ENCODE peak calls at places on chromosomes 13 and 19, in nine cellular contexts. A is PC-3; F is CD8-positive, alpha-beta T cell; X is retinal pigment epithelial cell; M is lower lobe of right lung; R is HL-60; J is heart right ventricle; T is MM.1S; N is ascending aorta. L is an unnamed sample.

GRCh38 chr13:102017248-102017647 is 384.6 kb downstream of the FGF14 start:
- DNase-seq in T (no peak), X (no peak), J (no peak), F (no peak), N (no peak), R (no peak), A (no peak), M (no peak), L (no peak)

GRCh38 chr13:107553838-107554237 is 661.5 kb downstream of the LIG4 start:
- DNase-seq in X (no peak), T (no peak), A (peak), M (no peak), F (no peak), J (no peak), N (no peak), R (no peak), L (no peak)

GRCh38 chr13:65638572-65639168 is 1591.5 kb downstream of the PCDH9 start:
- DNase-seq in J (no peak), R (no peak), A (peak), X (no peak), F (no peak), N (no peak), T (peak), M (no peak), L (peak)

GRCh38 chr19:5057860-5058259 is 88.9 kb downstream of the KDM4B start:
- DNase-seq in T (no peak), N (no peak), X (no peak), A (peak), M (no peak), F (no peak), R (no peak), J (no peak), L (no peak)

GRCh38 chr13:42477588-42478190 is 96.3 kb upstream of the TNFSF11 start:
- DNase-seq in A (no peak), T (no peak), J (no peak), F (no peak), N (no peak), X (no peak), M (no peak), R (no peak), L (no peak)

GRCh38 chr19:19873381-19873780 is 7.7 kb downstream of the ZNF253 start:
- DNase-seq in F (no peak), J (no peak), R (no peak), T (no peak), N (no peak), X (no peak), A (no peak), M (no peak), L (no peak)

GRCh38 chr19:291561-292280 is 518 bp upstream of the PLPP2 start:
- DNase-seq in R (no peak), M (no peak), T (no peak), A (no peak), J (no peak), X (no peak), F (no peak), N (no peak), L (no peak)

GRCh38 chr19:37977992-37978391 is 71.0 kb downstream of the SIPA1L3 start:
- DNase-seq in R (no peak), F (no peak), N (no peak), M (no peak), J (no peak), A (no peak), T (no peak), X (no peak), L (no peak)

GRCh38 chr19:1116726-1117581 is 13.2 kb downstream of the GPX4 start:
- DNase-seq in X (no peak), A (no peak), F (no peak), T (no peak), M (peak), J (no peak), N (no peak), R (no peak), L (no peak)

GRCh38 chr13:82962422-82962821 is 919.9 kb downstream of the SLITRK1 start:
- DNase-seq in T (no peak), J (no peak), F (no peak), M (no peak), R (no peak), N (no peak), A (no peak), X (no peak), L (no peak)

GRCh38 chr13:99626461-99627082 is 125.3 kb downstream of the TM9SF2 start:
- DNase-seq in T (no peak), J (no peak), M (no peak), N (no peak), R (no peak), A (peak), F (no peak), X (no peak), L (no peak)

GRCh38 chr19:38730470-38730730 is 13.9 kb downstream of the CAPN12 start:
- DNase-seq in M (no peak), J (no peak), N (no peak), A (no peak), T (no peak), X (no peak), F (no peak), R (no peak), L (no peak)

GRCh38 chr19:49635530-49636229 is 4.3 kb downstream of the RRAS start:
- DNase-seq in R (no peak), J (no peak), A (no peak), F (no peak), X (no peak), T (no peak), M (no peak), N (no peak), L (no peak)

GRCh38 chr13:106593131-106593530 is 25.2 kb upstream of the ARGLU1 start:
- DNase-seq in R (no peak), J (no peak), F (no peak), T (no peak), X (no peak), M (no peak), A (no peak), N (no peak), L (no peak)

GRCh38 chr13:31538067-31539042 is 201.0 kb upstream of the RXFP2 start:
- DNase-seq in F (no peak), R (no peak), X (no peak), J (no peak), N (no peak), M (no peak), A (peak), T (no peak), L (no peak)

GRCh38 chr13:50677687-50678463 is 165.6 kb downstream of the DLEU7 start:
- DNase-seq in F (no peak), N (no peak), X (no peak), J (no peak), T (no peak), R (no peak), M (no peak), A (peak), L (no peak)

GRCh38 chr13:36131931-36132297 is 732 bp upstream of the DCLK1 start:
- DNase-seq in A (no peak), J (peak), X (no peak), N (peak), T (no peak), F (no peak), M (peak), R (no peak), L (no peak)

GRCh38 chr19:48678201-48678600 is 5.4 kb upstream of the NTN5 start:
- DNase-seq in J (no peak), R (no peak), X (no peak), T (no peak), A (no peak), F (no peak), M (no peak), N (no peak), L (no peak)

GRCh38 chr13:93249259-93249917 is 22.8 kb downstream of the GPC6 start:
- DNase-seq in A (peak), F (no peak), M (no peak), X (peak), J (no peak), N (no peak), T (no peak), R (no peak), L (peak)

GRCh38 chr13:110985570-110985969 is 70.7 kb upstream of the ANKRD10 start:
- DNase-seq in J (no peak), F (no peak), M (no peak), N (no peak), R (no peak), X (no peak), A (no peak), T (no peak), L (no peak)

GRCh38 chr13:97468331-97468730 is 34.4 kb downstream of the RAP2A start:
- DNase-seq in T (no peak), M (no peak), N (no peak), X (peak), A (no peak), J (no peak), F (no peak), R (no peak), L (no peak)

GRCh38 chr13:21322988-21323387 is 136.1 kb downstream of the ZDHHC20 start:
- DNase-seq in M (no peak), X (no peak), N (no peak), F (no peak), A (no peak), R (no peak), J (no peak), T (no peak), L (no peak)

GRCh38 chr13:71864981-71865857 is 1.8 kb downstream of the DACH1 start:
- DNase-seq in J (peak), T (no peak), N (peak), X (no peak), A (no peak), F (no peak), M (peak), R (peak), L (no peak)

GRCh38 chr13:34816118-34816517 is 126.0 kb upstream of the NBEA start:
- DNase-seq in A (no peak), J (no peak), F (no peak), R (no peak), M (no peak), T (no peak), X (no peak), N (no peak), L (no peak)

GRCh38 chr19:19464339-19465098 is 50.8 kb downstream of the TSSK6 start:
- DNase-seq in F (no peak), A (no peak), R (no peak), T (no peak), N (no peak), J (no peak), M (peak), X (peak), L (peak)

GRCh38 chr13:97018029-97018819 is 23.9 kb upstream of the OXGR1 start:
- DNase-seq in M (no peak), F (peak), T (peak), A (peak), X (no peak), R (peak), N (peak), J (no peak), L (no peak)

GRCh38 chr19:28012361-28012760 is 1200.6 kb downstream of the UQCRFS1 start:
- DNase-seq in R (no peak), X (no peak), J (no peak), N (no peak), A (no peak), M (no peak), F (no peak), T (no peak), L (no peak)

GRCh38 chr19:4288091-4288777 is 9.2 kb downstream of the SHD start:
- DNase-seq in N (no peak), J (no peak), F (no peak), R (no peak), M (no peak), T (no peak), X (no peak), A (peak), L (no peak)

GRCh38 chr19:27776020-27776419 is 1436.9 kb downstream of the UQCRFS1 start:
- DNase-seq in M (no peak), F (no peak), X (no peak), J (no peak), T (no peak), N (no peak), R (peak), A (peak), L (no peak)

GRCh38 chr19:4449022-4449825 is 8.4 kb downstream of the UBXN6 start:
- DNase-seq in R (no peak), A (no peak), M (no peak), F (no peak), N (peak), X (no peak), J (peak), T (no peak), L (no peak)

GRCh38 chr13:23579072-23579885 is 9.1 kb downstream of the TNFRSF19 start:
- DNase-seq in X (peak), N (peak), M (peak), R (peak), F (peak), A (peak), J (peak), T (peak), L (no peak)

GRCh38 chr13:33316890-33317289 is 31.3 kb upstream of the STARD13 start:
- DNase-seq in T (no peak), J (no peak), N (no peak), M (no peak), F (no peak), R (no peak), X (no peak), A (no peak), L (no peak)

GRCh38 chr19:35995655-35995993 is 636 bp downstream of the SDHAF1 start:
- DNase-seq in R (peak), N (no peak), M (peak), T (peak), X (no peak), A (peak), F (no peak), J (peak), L (no peak)

GRCh38 chr19:34793562-34793961 is 20.5 kb upstream of the ZNF599 start:
- DNase-seq in M (no peak), R (no peak), F (no peak), T (peak), A (no peak), X (no peak), J (no peak), N (no peak), L (no peak)

GRCh38 chr19:52590728-52591127 is 20.6 kb downstream of the ZNF701 start:
- DNase-seq in J (no peak), R (no peak), X (no peak), N (no peak), F (no peak), A (no peak), M (no peak), T (no peak), L (no peak)
- TF ChIP-seq CTCF in J (no peak), R (no peak), X (no peak), N (no peak), F (no peak), A (peak), M (no peak), T (no peak), L (no peak)

DNA sequence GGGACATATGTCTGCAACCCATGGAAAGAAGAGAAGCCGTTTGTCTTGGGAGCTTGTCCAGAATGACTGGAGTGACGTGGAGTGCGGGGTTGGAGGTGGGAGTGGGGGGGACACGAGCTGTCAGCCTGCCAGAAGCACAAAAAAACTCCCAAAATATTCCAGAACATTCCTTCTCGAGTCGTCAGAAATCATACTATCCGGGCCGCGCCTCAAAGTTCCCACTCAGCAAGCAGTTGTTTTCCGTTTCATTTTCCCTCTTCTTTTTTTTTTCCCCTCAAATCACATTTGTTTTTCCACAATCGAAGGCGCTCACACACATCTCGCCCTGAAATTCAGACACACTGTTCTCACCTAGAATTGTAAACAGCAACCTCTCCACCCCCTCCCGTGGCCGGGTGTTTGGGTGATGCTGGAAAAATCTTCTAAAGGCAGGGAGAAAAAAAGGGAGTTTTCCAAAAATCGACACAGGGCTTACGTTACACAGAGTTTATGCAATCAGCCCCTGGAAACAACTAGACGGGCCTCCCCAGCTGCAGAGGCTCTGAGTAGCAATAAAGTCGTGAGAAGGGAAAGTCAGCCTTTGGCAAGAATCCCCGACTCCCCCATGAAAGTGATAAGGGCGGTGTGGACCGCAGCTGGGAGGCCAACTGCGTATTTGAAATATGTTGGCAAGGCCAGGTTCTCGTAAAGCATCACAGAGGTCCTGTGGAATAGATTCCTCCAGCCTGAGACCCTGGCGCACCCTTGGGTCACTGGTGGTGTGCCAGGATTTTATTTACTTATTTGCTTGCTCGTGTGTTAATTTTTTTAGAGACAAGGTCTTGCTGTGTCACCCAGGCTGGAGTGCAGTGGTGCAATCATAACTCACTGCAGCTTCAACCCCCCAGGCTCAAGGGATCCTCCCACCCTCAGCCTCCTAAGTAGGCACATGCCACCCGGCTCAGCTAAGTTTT is 31.2 kb upstream of the KLF2 start:
- DNase-seq in R (peak), F (no peak), J (peak), T (no peak), N (peak), X (no peak), M (no peak), A (peak), L (no peak)
- H3K4me3 ChIP-seq in R (no peak), F (no peak), J (peak), T (no peak), N (peak), X (no peak), M (peak), A (peak), L (peak)

GRCh38 chr19:17725422-17726078 is 6.3 kb downstream of the MAP1S start:
- DNase-seq in X (no peak), F (peak), N (no peak), R (no peak), M (no peak), J (no peak), A (no peak), T (no peak), L (no peak)
- TF ChIP-seq CTCF in X (peak), F (no peak), N (peak), R (no peak), M (peak), J (no peak), A (peak), T (peak), L (peak)

GRCh38 chr19:46082728-46083050 is 41.8 kb downstream of the IGFL3 start:
- DNase-seq in M (no peak), J (no peak), N (no peak), T (no peak), R (no peak), A (peak), F (no peak), X (no peak), L (no peak)

GRCh38 chr19:46080561-46080960 is 39.8 kb upstream of the IGFL4 start:
- DNase-seq in F (no peak), R (no peak), X (no peak), M (no peak), N (no peak), J (no peak), T (no peak), A (peak), L (peak)

GRCh38 chr19:46077815-46078167 is 37.0 kb upstream of the IGFL4 start:
- DNase-seq in M (no peak), J (no peak), R (no peak), A (no peak), F (no peak), X (no peak), T (no peak), N (no peak), L (no peak)

GRCh38 chr19:46085888-46086287 is 38.6 kb downstream of the IGFL3 start:
- DNase-seq in A (no peak), N (no peak), F (no peak), M (no peak), J (no peak), T (no peak), X (no peak), R (no peak), L (no peak)

GRCh38 chr19:46081928-46082727 is 41.3 kb upstream of the IGFL4 start:
- DNase-seq in F (no peak), T (peak), M (no peak), J (no peak), X (no peak), R (peak), A (peak), N (no peak), L (peak)
- H3K4me3 ChIP-seq in F (no peak), T (no peak), M (no peak), J (no peak), X (no peak), R (no peak), A (no peak), N (no peak), L (no peak)

GRCh38 chr13:57557979-57558529 is 73.5 kb upstream of the PCDH17 start:
- DNase-seq in J (no peak), N (no peak), A (peak), X (no peak), R (no peak), M (no peak), F (no peak), T (peak), L (no peak)
- TF ChIP-seq CTCF in J (no peak), N (no peak), A (peak), X (peak), R (no peak), M (no peak), F (no peak), T (peak), L (peak)

GRCh38 chr19:40231057-40231456 is 4.6 kb upstream of the CCNP start:
- DNase-seq in M (no peak), F (no peak), R (no peak), X (no peak), N (no peak), A (no peak), T (no peak), J (no peak), L (no peak)
- H3K4me3 ChIP-seq in M (no peak), F (no peak), R (no peak), X (no peak), N (no peak), A (no peak), T (no peak), J (no peak), L (no peak)

GRCh38 chr19:46586294-46586693 is 14.8 kb upstream of the CALM3 start:
- DNase-seq in F (no peak), T (no peak), R (no peak), A (no peak), J (no peak), X (no peak), M (no peak), N (no peak), L (no peak)
- TF ChIP-seq CTCF in F (no peak), T (no peak), R (no peak), A (no peak), J (no peak), X (no peak), M (no peak), N (no peak), L (no peak)